ENCODE peak calls at places on chromosomes 13 and 19, in six cellular contexts. A is Peyer's patch, S is tibial nerve, F is suprapubic skin, I is uterus, R is lower leg skin. Q is an unnamed sample.

GRCh38 chr13:75468098-75468497 is 13.9 kb downstream of the TBC1D4 start:
- DNase-seq in S (no peak), A (no peak), I (no peak), R (no peak), F (no peak), Q (no peak)

GRCh38 chr13:33545492-33545891 is 259.9 kb upstream of the STARD13 start:
- DNase-seq in S (no peak), F (no peak), A (no peak), I (no peak), R (no peak), Q (no peak)

GRCh38 chr19:55160128-55160985 is 2.8 kb upstream of the TNNI3 start:
- DNase-seq in R (peak), F (no peak), S (peak), A (peak), I (peak), Q (peak)

GRCh38 chr19:58275564-58275963 is 3.2 kb upstream of the ZNF8 start:
- DNase-seq in I (no peak), R (no peak), S (no peak), F (no peak), A (no peak), Q (no peak)

GRCh38 chr13:102651892-102652291 is 43.0 kb downstream of the METTL21C start:
- DNase-seq in S (no peak), R (no peak), A (no peak), I (peak), F (no peak), Q (no peak)

GRCh38 chr13:101916108-101916757 is 463.8 kb downstream of the ITGBL1 start:
- DNase-seq in I (no peak), A (no peak), S (no peak), R (no peak), F (no peak), Q (no peak)

GRCh38 chr19:4089946-4090345 is 23.2 kb upstream of the ZBTB7A start:
- DNase-seq in F (no peak), A (no peak), S (no peak), R (no peak), I (no peak), Q (no peak)

GRCh38 chr13:38264363-38265134 is 85.1 kb upstream of the UFM1 start:
- DNase-seq in A (no peak), S (no peak), I (no peak), F (no peak), R (no peak), Q (no peak)

GRCh38 chr13:108226184-108226583 is 8.0 kb downstream of the ABHD13 start:
- DNase-seq in S (no peak), A (no peak), F (no peak), R (no peak), I (no peak), Q (no peak)

GRCh38 chr19:44903216-44903601 is 2.4 kb upstream of the APOE start:
- DNase-seq in R (no peak), A (no peak), F (no peak), I (no peak), S (no peak), Q (no peak)

GRCh38 chr19:44905437-44906160 is at the start of gene APOE:
- DNase-seq in S (no peak), F (no peak), I (no peak), R (no peak), A (no peak), Q (no peak)

GRCh38 chr19:44907613-44908012 is 2.0 kb downstream of the APOE start:
- DNase-seq in S (no peak), I (no peak), A (no peak), F (no peak), R (no peak), Q (no peak)

GRCh38 chr19:44903602-44904425 is 1.8 kb upstream of the APOE start:
- DNase-seq in R (peak), I (peak), A (peak), S (peak), F (peak), Q (no peak)

GRCh38 chr19:44904426-44904994 is 1.1 kb upstream of the APOE start:
- DNase-seq in F (no peak), I (no peak), S (no peak), R (no peak), A (no peak), Q (no peak)
- H3K4me3 ChIP-seq in F (no peak), I (no peak), S (no peak), R (no peak), A (no peak), Q (no peak)

DNA sequence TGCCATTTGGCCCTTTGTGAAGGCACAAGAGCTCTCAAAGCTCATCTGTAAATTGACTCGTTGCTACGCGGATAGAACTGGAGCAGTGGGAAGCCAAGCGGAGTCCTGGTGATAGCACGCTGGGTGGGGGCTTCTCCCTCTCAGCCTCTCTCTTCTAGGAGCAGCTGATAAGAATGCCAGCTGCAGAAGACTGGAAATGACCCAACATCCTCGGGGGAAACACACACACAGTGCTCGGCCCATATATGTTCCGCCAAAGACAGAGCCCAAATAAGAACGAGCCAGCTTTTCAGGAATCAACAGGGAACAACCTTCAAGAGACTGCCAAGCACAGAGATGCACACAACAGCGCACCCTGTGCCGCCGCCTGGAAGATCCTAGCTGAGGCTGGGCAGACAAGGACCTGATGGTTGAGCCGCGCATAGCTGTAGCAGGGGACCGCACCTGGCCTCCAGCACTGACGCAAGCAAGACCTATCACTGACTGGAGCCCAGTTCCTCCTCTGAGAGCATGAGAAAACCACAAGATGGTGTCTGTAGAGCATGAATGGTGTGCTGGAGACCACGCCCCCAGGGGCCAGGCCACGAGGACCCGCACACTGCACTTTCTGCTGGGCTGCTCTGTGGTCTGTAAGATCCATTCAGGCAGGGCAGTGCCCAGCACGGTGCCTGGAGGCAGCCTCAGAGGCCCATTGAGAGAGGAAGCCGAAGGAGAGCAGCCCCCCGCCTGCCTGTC is 16.0 kb upstream of the SLC35E1 start:
- DNase-seq in R (no peak), I (no peak), F (no peak), A (peak), S (no peak), Q (no peak)
- TF ChIP-seq CTCF in R (no peak), I (no peak), F (no peak), A (no peak), S (no peak), Q (no peak)

GRCh38 chr19:15464394-15465385 is at the start of gene RASAL3:
- DNase-seq in I (no peak), A (peak), F (no peak), S (no peak), R (no peak), Q (no peak)
- H3K4me3 ChIP-seq in I (no peak), A (peak), F (peak), S (peak), R (no peak), Q (no peak)

DNA sequence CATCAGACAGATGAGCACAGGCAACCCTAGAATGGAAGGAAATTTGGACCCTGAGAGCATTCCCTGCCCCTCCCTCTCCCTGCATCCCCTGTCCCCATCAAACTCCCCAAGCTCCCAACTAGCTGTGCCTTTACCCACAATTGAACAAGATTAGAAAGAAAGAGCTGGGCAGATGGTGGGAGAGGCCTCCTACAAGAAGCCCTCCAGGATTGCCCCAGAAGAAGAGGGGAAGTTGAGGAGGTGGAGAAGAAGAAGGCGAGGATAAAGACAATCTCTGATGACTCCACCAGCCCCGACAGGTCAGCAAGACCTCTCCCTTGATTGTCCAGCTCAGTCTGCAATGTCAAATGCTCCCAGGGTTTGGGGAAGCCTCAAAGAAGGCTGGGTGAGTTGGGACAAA is 11.9 kb downstream of the UNC13A start:
- DNase-seq in F (no peak), I (no peak), A (no peak), R (no peak), S (no peak), Q (no peak)
- TF ChIP-seq CTCF in F (no peak), I (no peak), A (no peak), R (no peak), S (no peak), Q (no peak)

Q was measured in AG09309.